ENCODE peak calls at places on chromosome 3, in eight cellular contexts. One of them, this sample, is unnamed.

GRCh38 chr3:134917631-134918030 is 122.6 kb downstream of the EPHB1 start:
- DNase-seq in myocyte: no peak
- DNase-seq in NCI-H1092 treated with DMSO at 0.1 percent for 48 hours: no peak
- DNase-seq in tibial nerve: no peak
- DNase-seq in HS-5: peak; percentile 23
- DNase-seq in choroid plexus epithelial cell: no peak
- DNase-seq in LoVo: no peak
- DNase-seq in substantia nigra: no peak
- DNase-seq in this sample: no peak

GRCh38 chr3:47954562-47954961 is 61.7 kb downstream of the MAP4 start:
- DNase-seq in myocyte: no peak
- DNase-seq in NCI-H1092 treated with DMSO at 0.1 percent for 48 hours: no peak
- DNase-seq in tibial nerve: no peak
- DNase-seq in HS-5: no peak
- DNase-seq in choroid plexus epithelial cell: no peak
- DNase-seq in LoVo: no peak
- DNase-seq in substantia nigra: no peak
- DNase-seq in this sample: no peak

GRCh38 chr3:113054552-113054951 is 63.8 kb downstream of the GTPBP8 start:
- DNase-seq in myocyte: no peak
- DNase-seq in NCI-H1092 treated with DMSO at 0.1 percent for 48 hours: no peak
- DNase-seq in tibial nerve: no peak
- DNase-seq in HS-5: no peak
- DNase-seq in choroid plexus epithelial cell: peak; percentile 83
- DNase-seq in LoVo: no peak
- DNase-seq in substantia nigra: no peak
- DNase-seq in this sample: no peak

GRCh38 chr3:43872301-43872700 is 181.6 kb downstream of the ABHD5 start:
- DNase-seq in myocyte: peak; percentile 28
- DNase-seq in NCI-H1092 treated with DMSO at 0.1 percent for 48 hours: no peak
- DNase-seq in tibial nerve: no peak
- DNase-seq in HS-5: peak; percentile 88
- DNase-seq in choroid plexus epithelial cell: peak; percentile 83
- DNase-seq in LoVo: no peak
- DNase-seq in substantia nigra: no peak
- DNase-seq in this sample: no peak

GRCh38 chr3:122774564-122774963 is 19.1 kb downstream of the HSPBAP1 start:
- DNase-seq in myocyte: no peak
- DNase-seq in NCI-H1092 treated with DMSO at 0.1 percent for 48 hours: no peak
- DNase-seq in tibial nerve: no peak
- DNase-seq in HS-5: no peak
- DNase-seq in choroid plexus epithelial cell: peak; percentile 67
- DNase-seq in LoVo: no peak
- DNase-seq in substantia nigra: no peak
- DNase-seq in this sample: no peak

GRCh38 chr3:24220859-24221657 is 273.6 kb downstream of the THRB start:
- DNase-seq in myocyte: peak; percentile 94
- DNase-seq in NCI-H1092 treated with DMSO at 0.1 percent for 48 hours: no peak
- DNase-seq in tibial nerve: peak; percentile 38
- DNase-seq in HS-5: peak; percentile 94
- DNase-seq in choroid plexus epithelial cell: peak; percentile 94
- DNase-seq in LoVo: peak; percentile 33
- DNase-seq in substantia nigra: no peak
- DNase-seq in this sample: no peak

GRCh38 chr3:100210777-100211145 is 50.0 kb upstream of the TBC1D23 start:
- DNase-seq in myocyte: peak; percentile 87
- DNase-seq in NCI-H1092 treated with DMSO at 0.1 percent for 48 hours: peak; percentile 34
- DNase-seq in tibial nerve: no peak
- DNase-seq in HS-5: no peak
- DNase-seq in choroid plexus epithelial cell: peak; percentile 91
- DNase-seq in LoVo: no peak
- DNase-seq in substantia nigra: no peak
- DNase-seq in this sample: no peak

GRCh38 chr3:169053427-169053826 is 610.1 kb downstream of the MECOM start:
- DNase-seq in myocyte: no peak
- DNase-seq in NCI-H1092 treated with DMSO at 0.1 percent for 48 hours: no peak
- DNase-seq in tibial nerve: no peak
- DNase-seq in HS-5: no peak
- DNase-seq in choroid plexus epithelial cell: no peak
- DNase-seq in LoVo: no peak
- DNase-seq in substantia nigra: no peak
- DNase-seq in this sample: no peak

GRCh38 chr3:127814325-127814781 is 8.0 kb downstream of the MGLL start:
- DNase-seq in myocyte: no peak
- DNase-seq in NCI-H1092 treated with DMSO at 0.1 percent for 48 hours: no peak
- DNase-seq in tibial nerve: no peak
- DNase-seq in HS-5: no peak
- DNase-seq in choroid plexus epithelial cell: no peak
- DNase-seq in LoVo: no peak
- DNase-seq in substantia nigra: no peak
- DNase-seq in this sample: no peak

GRCh38 chr3:165196577-165197561 is 685 bp upstream of the SLITRK3 start:
- DNase-seq in myocyte: no peak
- DNase-seq in NCI-H1092 treated with DMSO at 0.1 percent for 48 hours: peak; percentile 50
- DNase-seq in tibial nerve: no peak
- DNase-seq in HS-5: no peak
- DNase-seq in choroid plexus epithelial cell: peak; percentile 3
- DNase-seq in LoVo: no peak
- DNase-seq in substantia nigra: no peak
- DNase-seq in this sample: no peak

GRCh38 chr3:140351466-140351865 is 326.4 kb upstream of the TRIM42 start:
- DNase-seq in myocyte: no peak
- DNase-seq in NCI-H1092 treated with DMSO at 0.1 percent for 48 hours: no peak
- DNase-seq in tibial nerve: no peak
- DNase-seq in HS-5: no peak
- DNase-seq in choroid plexus epithelial cell: no peak
- DNase-seq in LoVo: no peak
- DNase-seq in substantia nigra: no peak
- DNase-seq in this sample: no peak

GRCh38 chr3:170425491-170426239 is 7.0 kb downstream of the CLDN11 start:
- DNase-seq in myocyte: peak; percentile 22
- DNase-seq in NCI-H1092 treated with DMSO at 0.1 percent for 48 hours: no peak
- DNase-seq in tibial nerve: no peak
- DNase-seq in HS-5: no peak
- DNase-seq in choroid plexus epithelial cell: no peak
- DNase-seq in LoVo: no peak
- DNase-seq in substantia nigra: peak; percentile 87
- DNase-seq in this sample: peak; percentile 91

GRCh38 chr3:81726132-81726531 is 35.3 kb downstream of the GBE1 start:
- DNase-seq in myocyte: peak; percentile 41
- DNase-seq in NCI-H1092 treated with DMSO at 0.1 percent for 48 hours: no peak
- DNase-seq in tibial nerve: no peak
- DNase-seq in HS-5: peak; percentile 34
- DNase-seq in choroid plexus epithelial cell: peak; percentile 47
- DNase-seq in LoVo: no peak
- DNase-seq in substantia nigra: no peak
- DNase-seq in this sample: no peak

GRCh38 chr3:188712257-188712924 is 459.4 kb upstream of the TPRG1 start:
- DNase-seq in myocyte: no peak
- DNase-seq in NCI-H1092 treated with DMSO at 0.1 percent for 48 hours: no peak
- DNase-seq in tibial nerve: peak; percentile 5
- DNase-seq in HS-5: no peak
- DNase-seq in choroid plexus epithelial cell: peak; percentile 94
- DNase-seq in LoVo: no peak
- DNase-seq in substantia nigra: no peak
- DNase-seq in this sample: no peak

GRCh38 chr3:149662240-149662887 is 4.5 kb upstream of the WWTR1 start:
- DNase-seq in myocyte: no peak
- DNase-seq in NCI-H1092 treated with DMSO at 0.1 percent for 48 hours: no peak
- DNase-seq in tibial nerve: no peak
- DNase-seq in HS-5: no peak
- DNase-seq in choroid plexus epithelial cell: no peak
- DNase-seq in LoVo: no peak
- DNase-seq in substantia nigra: no peak
- DNase-seq in this sample: no peak

GRCh38 chr3:14141144-14141543 is 16.3 kb downstream of the TMEM43 start:
- DNase-seq in myocyte: no peak
- DNase-seq in NCI-H1092 treated with DMSO at 0.1 percent for 48 hours: no peak
- DNase-seq in tibial nerve: no peak
- DNase-seq in HS-5: no peak
- DNase-seq in choroid plexus epithelial cell: no peak
- DNase-seq in LoVo: no peak
- DNase-seq in substantia nigra: no peak
- DNase-seq in this sample: peak; percentile 34

GRCh38 chr3:148178508-148178907 is 519.2 kb upstream of the AGTR1 start:
- DNase-seq in myocyte: no peak
- DNase-seq in NCI-H1092 treated with DMSO at 0.1 percent for 48 hours: peak; percentile 15
- DNase-seq in tibial nerve: no peak
- DNase-seq in HS-5: no peak
- DNase-seq in choroid plexus epithelial cell: peak; percentile 41
- DNase-seq in LoVo: peak; percentile 5
- DNase-seq in substantia nigra: no peak
- DNase-seq in this sample: peak; percentile 69

GRCh38 chr3:123071146-123071545 is 4.3 kb downstream of the PDIA5 start:
- DNase-seq in myocyte: no peak
- DNase-seq in NCI-H1092 treated with DMSO at 0.1 percent for 48 hours: peak; percentile 88
- DNase-seq in tibial nerve: no peak
- DNase-seq in HS-5: no peak
- DNase-seq in choroid plexus epithelial cell: no peak
- DNase-seq in LoVo: no peak
- DNase-seq in substantia nigra: no peak
- DNase-seq in this sample: no peak

GRCh38 chr3:38031022-38031994 is 1.9 kb upstream of the PLCD1 start:
- DNase-seq in myocyte: peak; percentile 85
- DNase-seq in NCI-H1092 treated with DMSO at 0.1 percent for 48 hours: no peak
- DNase-seq in tibial nerve: no peak
- DNase-seq in HS-5: peak; percentile 40
- DNase-seq in choroid plexus epithelial cell: no peak
- DNase-seq in LoVo: peak; percentile 78
- DNase-seq in substantia nigra: no peak
- DNase-seq in this sample: no peak

GRCh38 chr3:98329392-98330124 is 24.1 kb upstream of the OR5K4 start:
- DNase-seq in myocyte: peak; percentile 61
- DNase-seq in NCI-H1092 treated with DMSO at 0.1 percent for 48 hours: peak; percentile 22
- DNase-seq in tibial nerve: peak; percentile 44
- DNase-seq in HS-5: peak; percentile 29
- DNase-seq in choroid plexus epithelial cell: peak; percentile 75
- DNase-seq in LoVo: peak; percentile 54
- DNase-seq in substantia nigra: peak; percentile 39
- DNase-seq in this sample: peak; percentile 56

GRCh38 chr3:191330309-191330712 is at the start of gene UTS2B:
- DNase-seq in myocyte: peak; percentile 49
- DNase-seq in NCI-H1092 treated with DMSO at 0.1 percent for 48 hours: no peak
- DNase-seq in tibial nerve: no peak
- DNase-seq in HS-5: peak; percentile 69
- DNase-seq in choroid plexus epithelial cell: peak; percentile 91
- DNase-seq in LoVo: peak; percentile 27
- DNase-seq in substantia nigra: no peak
- DNase-seq in this sample: peak; percentile 13

GRCh38 chr3:10344147-10344943 is 23.4 kb upstream of the SEC13 start:
- DNase-seq in myocyte: peak; percentile 54
- DNase-seq in NCI-H1092 treated with DMSO at 0.1 percent for 48 hours: peak; percentile 21
- DNase-seq in tibial nerve: peak; percentile 58
- DNase-seq in HS-5: no peak
- DNase-seq in choroid plexus epithelial cell: peak; percentile 68
- DNase-seq in LoVo: peak; percentile 46
- DNase-seq in substantia nigra: peak; percentile 10
- DNase-seq in this sample: no peak

GRCh38 chr3:177300039-177300833 is 103.0 kb upstream of the TBL1XR1 start:
- DNase-seq in myocyte: peak; percentile 22
- DNase-seq in NCI-H1092 treated with DMSO at 0.1 percent for 48 hours: peak; percentile 75
- DNase-seq in tibial nerve: no peak
- DNase-seq in HS-5: no peak
- DNase-seq in choroid plexus epithelial cell: peak; percentile 60
- DNase-seq in LoVo: peak; percentile 76
- DNase-seq in substantia nigra: no peak
- DNase-seq in this sample: no peak

GRCh38 chr3:149559989-149560388 is 85.5 kb downstream of the TM4SF4 start:
- DNase-seq in myocyte: no peak
- DNase-seq in NCI-H1092 treated with DMSO at 0.1 percent for 48 hours: no peak
- DNase-seq in tibial nerve: no peak
- DNase-seq in HS-5: no peak
- DNase-seq in choroid plexus epithelial cell: no peak
- DNase-seq in LoVo: no peak
- DNase-seq in substantia nigra: no peak
- DNase-seq in this sample: no peak

This sample was measured in putamen.